ENCODE peak calls at places on chromosomes 2 and 18, in five cellular contexts. One of them, this sample, is unnamed.

GRCh38 chr2:237702439-237703397 is 75.3 kb downstream of the LRRFIP1 start:
- DNase-seq in tibial artery: peak; percentile 84
- DNase-seq in thoracic aorta: no peak
- DNase-seq in K562: peak; percentile 69
- DNase-seq in endothelial cell of umbilical vein: peak; percentile 77
- DNase-seq in this sample: no peak

GRCh38 chr2:196748123-196748522 is 51.4 kb downstream of the GTF3C3 start:
- DNase-seq in tibial artery: no peak
- DNase-seq in thoracic aorta: no peak
- DNase-seq in K562: no peak
- DNase-seq in endothelial cell of umbilical vein: no peak
- DNase-seq in this sample: no peak

GRCh38 chr2:8219096-8219495 is 462.8 kb upstream of the ID2 start:
- DNase-seq in tibial artery: no peak
- DNase-seq in thoracic aorta: no peak
- DNase-seq in K562: no peak
- DNase-seq in endothelial cell of umbilical vein: no peak
- DNase-seq in this sample: no peak

GRCh38 chr2:213104089-213104902 is 47.1 kb downstream of the IKZF2 start:
- DNase-seq in tibial artery: no peak
- DNase-seq in thoracic aorta: no peak
- DNase-seq in K562: no peak
- DNase-seq in endothelial cell of umbilical vein: no peak
- DNase-seq in this sample: peak; percentile 21

GRCh38 chr2:231058761-231059550 is 2.3 kb downstream of the PSMD1 start:
- DNase-seq in tibial artery: no peak
- DNase-seq in thoracic aorta: no peak
- DNase-seq in K562: no peak
- DNase-seq in endothelial cell of umbilical vein: no peak
- DNase-seq in this sample: no peak

GRCh38 chr2:98492441-98492840 is 47.8 kb downstream of the INPP4A start:
- DNase-seq in tibial artery: peak; percentile 11
- DNase-seq in thoracic aorta: no peak
- DNase-seq in K562: no peak
- DNase-seq in endothelial cell of umbilical vein: no peak
- DNase-seq in this sample: no peak

GRCh38 chr18:24227976-24228660 is 89.3 kb downstream of the CABYR start:
- DNase-seq in tibial artery: no peak
- DNase-seq in thoracic aorta: no peak
- DNase-seq in K562: no peak
- DNase-seq in endothelial cell of umbilical vein: no peak
- DNase-seq in this sample: no peak

GRCh38 chr2:7377861-7378569 is 460.8 kb downstream of the RNF144A start:
- DNase-seq in tibial artery: no peak
- DNase-seq in thoracic aorta: no peak
- DNase-seq in K562: no peak
- DNase-seq in endothelial cell of umbilical vein: no peak
- DNase-seq in this sample: no peak

GRCh38 chr2:28557389-28558119 is 61.7 kb downstream of the PLB1 start:
- DNase-seq in tibial artery: no peak
- DNase-seq in thoracic aorta: no peak
- DNase-seq in K562: no peak
- DNase-seq in endothelial cell of umbilical vein: no peak
- DNase-seq in this sample: no peak

GRCh38 chr2:222545821-222546540 is 109.9 kb downstream of the FARSB start:
- DNase-seq in tibial artery: no peak
- DNase-seq in thoracic aorta: no peak
- DNase-seq in K562: no peak
- DNase-seq in endothelial cell of umbilical vein: no peak
- DNase-seq in this sample: no peak

GRCh38 chr2:128734521-128735295 is 416.0 kb upstream of the HS6ST1 start:
- DNase-seq in tibial artery: no peak
- DNase-seq in thoracic aorta: no peak
- DNase-seq in K562: no peak
- DNase-seq in endothelial cell of umbilical vein: peak; percentile 6
- DNase-seq in this sample: no peak

GRCh38 chr2:176080540-176081355 is 3.0 kb downstream of the EVX2 start:
- DNase-seq in tibial artery: peak; percentile 48
- DNase-seq in thoracic aorta: no peak
- DNase-seq in K562: no peak
- DNase-seq in endothelial cell of umbilical vein: no peak
- DNase-seq in this sample: no peak

GRCh38 chr18:71878226-71878625 is 665.9 kb downstream of the CBLN2 start:
- DNase-seq in tibial artery: no peak
- DNase-seq in thoracic aorta: no peak
- DNase-seq in K562: no peak
- DNase-seq in endothelial cell of umbilical vein: no peak
- DNase-seq in this sample: no peak

DNA sequence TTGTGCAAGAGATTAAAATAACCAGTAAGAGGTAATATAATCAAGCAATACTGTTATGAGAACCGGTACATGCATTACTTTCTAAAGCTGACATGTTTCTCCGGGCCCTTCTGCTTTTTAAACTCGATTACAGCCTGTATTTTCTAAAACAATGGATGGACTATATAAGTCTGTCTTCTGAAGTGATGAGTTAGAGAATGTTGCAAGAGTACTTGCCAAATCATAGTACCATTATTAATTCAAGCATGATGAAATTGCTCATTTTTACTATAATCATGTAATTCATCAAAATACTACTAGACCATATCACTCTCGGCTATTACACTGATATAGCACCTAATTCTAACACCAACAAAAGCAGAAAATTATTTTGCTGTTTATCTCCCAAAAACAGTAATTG is 1240.3 kb upstream of the ACVR2A start:
- DNase-seq in tibial artery: no peak
- DNase-seq in thoracic aorta: no peak
- DNase-seq in K562: no peak
- DNase-seq in endothelial cell of umbilical vein: no peak
- DNase-seq in this sample: no peak
- H3K4me1 ChIP-seq in tibial artery: no peaks in the 10 kb centered on the region
- H3K4me1 ChIP-seq in thoracic aorta: no peaks in the 10 kb centered on the region
- H3K4me1 ChIP-seq in K562: no peaks in the 10 kb centered on the region
- H3K4me1 ChIP-seq in endothelial cell of umbilical vein: no peaks in the 10 kb centered on the region
- H3K4me1 ChIP-seq in this sample: no peaks in the 10 kb centered on the region

DNA sequence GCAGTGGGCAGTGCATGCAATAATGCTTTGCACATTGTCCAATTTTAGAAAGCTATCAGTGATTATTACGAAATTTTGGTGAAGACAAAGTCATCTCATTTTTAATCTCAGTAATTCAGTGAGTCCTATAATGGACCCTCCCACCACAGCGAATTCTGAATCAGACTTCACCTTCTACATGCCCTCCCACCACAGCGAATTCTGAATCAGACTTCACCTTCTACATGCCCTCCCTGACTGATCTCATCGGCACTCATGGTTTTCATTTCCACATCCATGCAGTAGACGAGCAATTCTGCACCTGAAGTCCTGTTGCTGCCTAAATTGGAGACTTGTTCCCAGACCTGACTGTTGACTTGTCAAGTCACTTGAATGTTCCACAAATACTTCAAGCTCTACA is 522.3 kb downstream of the EIPR1 start:
- DNase-seq in tibial artery: no peak
- DNase-seq in thoracic aorta: no peak
- DNase-seq in K562: no peak
- DNase-seq in endothelial cell of umbilical vein: no peak
- DNase-seq in this sample: no peak
- H3K4me3 ChIP-seq in tibial artery: no peak overlapping the region
- H3K4me3 ChIP-seq in thoracic aorta: no peak overlapping the region
- H3K4me3 ChIP-seq in K562: no peak overlapping the region
- H3K4me3 ChIP-seq in endothelial cell of umbilical vein: no peak overlapping the region
- H3K4me3 ChIP-seq in this sample: no peak overlapping the region

DNA sequence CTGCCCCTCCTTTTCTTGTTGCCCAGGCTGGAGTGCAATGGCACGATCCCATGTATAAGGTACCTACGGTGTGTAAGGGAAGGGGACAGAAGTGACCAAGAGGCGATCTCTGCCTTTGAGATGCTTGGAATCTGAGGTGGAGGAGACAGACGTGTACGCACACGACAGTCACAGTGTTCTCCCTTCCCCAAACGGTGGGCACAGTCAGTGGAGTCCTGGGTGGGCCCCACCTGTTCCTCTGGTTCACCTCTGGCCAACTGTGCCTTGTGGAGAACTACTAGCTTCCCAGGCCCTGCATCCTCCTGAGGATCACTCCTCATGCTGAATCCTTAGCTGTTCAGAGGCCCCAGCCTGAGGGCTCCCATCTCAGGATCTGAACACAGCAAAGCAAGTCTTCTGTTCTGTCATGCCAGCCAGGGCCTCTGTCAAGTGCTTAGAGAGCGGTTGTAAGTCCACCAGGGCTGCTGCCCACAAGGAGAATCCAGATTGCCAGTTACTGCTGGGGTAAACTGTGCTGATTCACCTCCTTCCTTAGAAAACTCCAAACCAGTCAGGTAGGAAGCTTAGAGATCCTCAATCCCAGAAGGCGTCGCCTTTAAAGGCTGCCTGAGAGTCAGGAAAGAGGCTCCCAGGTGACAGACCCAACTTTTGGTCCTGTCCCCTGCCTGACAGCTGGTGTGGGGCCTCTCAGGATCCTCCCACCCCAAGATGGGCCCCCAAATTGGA is 1.6 kb downstream of the SLC35F6 start:
- DNase-seq in tibial artery: no peak
- DNase-seq in thoracic aorta: no peak
- DNase-seq in K562: no peak
- DNase-seq in endothelial cell of umbilical vein: no peak
- DNase-seq in this sample: no peak
- H3K27ac ChIP-seq in tibial artery: peak overlapping the region; percentile 88
- H3K27ac ChIP-seq in thoracic aorta: peak overlapping the region; percentile 88
- H3K27ac ChIP-seq in K562: peak overlapping the region; percentile 84
- H3K27ac ChIP-seq in endothelial cell of umbilical vein: no peak overlapping the region
- H3K27ac ChIP-seq in this sample: peak overlapping the region; percentile 82

GRCh38 chr2:234671716-234672115 is 174.8 kb upstream of the ARL4C start:
- DNase-seq in tibial artery: no peak
- DNase-seq in thoracic aorta: no peak
- DNase-seq in K562: no peak
- DNase-seq in endothelial cell of umbilical vein: no peak
- DNase-seq in this sample: no peak

GRCh38 chr2:234671231-234671630 is 174.3 kb upstream of the ARL4C start:
- DNase-seq in tibial artery: no peak
- DNase-seq in thoracic aorta: no peak
- DNase-seq in K562: no peak
- DNase-seq in endothelial cell of umbilical vein: no peak
- DNase-seq in this sample: no peak

GRCh38 chr2:234669611-234670010 is 172.7 kb upstream of the ARL4C start:
- DNase-seq in tibial artery: no peak
- DNase-seq in thoracic aorta: no peak
- DNase-seq in K562: no peak
- DNase-seq in endothelial cell of umbilical vein: no peak
- DNase-seq in this sample: no peak

GRCh38 chr2:234670052-234670451 is 173.2 kb upstream of the ARL4C start:
- DNase-seq in tibial artery: no peak
- DNase-seq in thoracic aorta: no peak
- DNase-seq in K562: no peak
- DNase-seq in endothelial cell of umbilical vein: peak; percentile 39
- DNase-seq in this sample: no peak

GRCh38 chr2:234670804-234671203 is 173.9 kb upstream of the ARL4C start:
- DNase-seq in tibial artery: no peak
- DNase-seq in thoracic aorta: no peak
- DNase-seq in K562: no peak
- DNase-seq in endothelial cell of umbilical vein: no peak
- DNase-seq in this sample: no peak
- H3K4me1 ChIP-seq in tibial artery: no peaks in the 10 kb centered on the region
- H3K4me1 ChIP-seq in thoracic aorta: no peaks in the 10 kb centered on the region
- H3K4me1 ChIP-seq in K562: no peaks in the 10 kb centered on the region
- H3K4me1 ChIP-seq in endothelial cell of umbilical vein: peaks cover 16% of the 10 kb centered on the region
- H3K4me1 ChIP-seq in this sample: no peaks in the 10 kb centered on the region

DNA sequence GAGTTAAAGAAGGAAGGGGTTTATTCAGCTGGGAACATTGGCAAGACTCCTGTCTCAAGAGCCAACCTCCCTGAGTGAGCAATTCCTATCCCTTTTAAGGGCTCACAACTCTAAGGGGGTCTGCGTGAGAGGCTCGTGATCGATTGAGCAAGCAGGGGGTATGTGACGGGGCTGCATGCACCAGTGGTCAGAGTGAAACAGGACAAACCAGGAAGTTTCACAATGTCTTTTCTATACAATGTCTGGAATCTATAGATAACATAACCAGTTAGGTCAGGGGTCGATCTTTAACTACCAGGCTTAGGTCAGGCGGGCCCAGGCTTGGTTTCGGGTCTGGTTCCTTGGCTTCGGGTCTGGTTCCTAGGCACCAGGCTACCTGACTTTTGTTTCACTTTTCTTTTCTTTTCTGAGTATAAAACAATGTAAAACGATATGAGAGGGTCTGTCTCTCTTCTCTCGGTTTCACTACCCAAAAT is 30.1 kb upstream of the LIPG start:
- DNase-seq in tibial artery: no peak
- DNase-seq in thoracic aorta: no peak
- DNase-seq in K562: peak; percentile 26
- DNase-seq in endothelial cell of umbilical vein: no peak
- DNase-seq in this sample: no peak
- H3K4me3 ChIP-seq in tibial artery: no peak overlapping the region
- H3K4me3 ChIP-seq in thoracic aorta: no peak overlapping the region
- H3K4me3 ChIP-seq in K562: no peak overlapping the region
- H3K4me3 ChIP-seq in endothelial cell of umbilical vein: no peak overlapping the region
- H3K4me3 ChIP-seq in this sample: no peak overlapping the region

GRCh38 chr2:171939754-171940093 is 17.5 kb downstream of the HAT1 start:
- DNase-seq in tibial artery: no peak
- DNase-seq in thoracic aorta: no peak
- DNase-seq in K562: no peak
- DNase-seq in endothelial cell of umbilical vein: no peak
- DNase-seq in this sample: no peak
- H3K27ac ChIP-seq in tibial artery: no peak overlapping the region
- H3K27ac ChIP-seq in thoracic aorta: no peak overlapping the region
- H3K27ac ChIP-seq in K562: no peak overlapping the region
- H3K27ac ChIP-seq in endothelial cell of umbilical vein: no peak overlapping the region
- H3K27ac ChIP-seq in this sample: no peak overlapping the region

This sample was measured in naive thymus-derived CD4-positive, alpha-beta T cell.